ENCODE peak calls at places on chromosomes 1 and 21, in five cellular contexts. One of them, this sample, is unnamed.

GRCh38 chr1:14897080-14897449 is 256.5 kb upstream of the TMEM51 start:
- DNase-seq in neural crest cell: no peak
- DNase-seq in choroid plexus epithelial cell: peak
- DNase-seq in transverse colon: no peak
- DNase-seq in upper lobe of right lung: no peak
- DNase-seq in this sample: no peak

GRCh38 chr1:169103443-169103842 is 3.0 kb upstream of the ATP1B1 start:
- DNase-seq in neural crest cell: no peak
- DNase-seq in upper lobe of right lung: peak
- DNase-seq in choroid plexus epithelial cell: no peak
- DNase-seq in transverse colon: peak
- DNase-seq in this sample: no peak

GRCh38 chr21:39153373-39153772 is 29.9 kb downstream of the PSMG1 start:
- DNase-seq in upper lobe of right lung: no peak
- DNase-seq in transverse colon: no peak
- DNase-seq in choroid plexus epithelial cell: peak
- DNase-seq in neural crest cell: no peak
- DNase-seq in this sample: no peak

GRCh38 chr21:37628362-37628761 is 261.8 kb downstream of the DYRK1A start:
- DNase-seq in choroid plexus epithelial cell: no peak
- DNase-seq in neural crest cell: no peak
- DNase-seq in upper lobe of right lung: no peak
- DNase-seq in transverse colon: no peak
- DNase-seq in this sample: no peak

GRCh38 chr1:28885472-28885877 is 28.9 kb upstream of the EPB41 start:
- DNase-seq in transverse colon: no peak
- DNase-seq in neural crest cell: no peak
- DNase-seq in upper lobe of right lung: no peak
- DNase-seq in choroid plexus epithelial cell: no peak
- DNase-seq in this sample: no peak

GRCh38 chr1:18481190-18481920 is 625 bp downstream of the KLHDC7A start:
- DNase-seq in choroid plexus epithelial cell: no peak
- DNase-seq in transverse colon: no peak
- DNase-seq in neural crest cell: no peak
- DNase-seq in upper lobe of right lung: no peak
- DNase-seq in this sample: no peak

GRCh38 chr1:180886338-180886737 is 26.4 kb upstream of the KIAA1614 start:
- DNase-seq in neural crest cell: no peak
- DNase-seq in transverse colon: no peak
- DNase-seq in upper lobe of right lung: no peak
- DNase-seq in choroid plexus epithelial cell: no peak
- DNase-seq in this sample: no peak

GRCh38 chr1:53069265-53069662 is 7.3 kb downstream of the PODN start:
- DNase-seq in upper lobe of right lung: no peak
- DNase-seq in choroid plexus epithelial cell: no peak
- DNase-seq in neural crest cell: no peak
- DNase-seq in transverse colon: no peak
- DNase-seq in this sample: peak

GRCh38 chr1:153818876-153819275 is 43.7 kb downstream of the SLC27A3 start:
- DNase-seq in upper lobe of right lung: no peak
- DNase-seq in neural crest cell: no peak
- DNase-seq in choroid plexus epithelial cell: no peak
- DNase-seq in transverse colon: no peak
- DNase-seq in this sample: no peak

GRCh38 chr1:67939176-67939751 is 106.0 kb upstream of the GNG12 start:
- DNase-seq in transverse colon: no peak
- DNase-seq in upper lobe of right lung: no peak
- DNase-seq in neural crest cell: no peak
- DNase-seq in choroid plexus epithelial cell: no peak
- DNase-seq in this sample: no peak

GRCh38 chr1:229438021-229438420 is 4.1 kb upstream of the ACTA1 start:
- DNase-seq in neural crest cell: no peak
- DNase-seq in choroid plexus epithelial cell: no peak
- DNase-seq in transverse colon: no peak
- DNase-seq in upper lobe of right lung: no peak
- DNase-seq in this sample: no peak

GRCh38 chr1:51310871-51311613 is 19.3 kb downstream of the TTC39A start:
- DNase-seq in upper lobe of right lung: no peak
- DNase-seq in choroid plexus epithelial cell: no peak
- DNase-seq in neural crest cell: no peak
- DNase-seq in transverse colon: no peak
- DNase-seq in this sample: no peak

GRCh38 chr1:152622803-152623202 is at the start of gene LCE3A:
- DNase-seq in transverse colon: no peak
- DNase-seq in neural crest cell: no peak
- DNase-seq in upper lobe of right lung: no peak
- DNase-seq in choroid plexus epithelial cell: no peak
- DNase-seq in this sample: no peak

GRCh38 chr1:78297828-78298227 is 192.9 kb upstream of the PTGFR start:
- DNase-seq in transverse colon: no peak
- DNase-seq in choroid plexus epithelial cell: no peak
- DNase-seq in upper lobe of right lung: no peak
- DNase-seq in neural crest cell: no peak
- DNase-seq in this sample: no peak

GRCh38 chr1:20102875-20103274 is 16.5 kb downstream of the PLA2G2D start:
- DNase-seq in neural crest cell: no peak
- DNase-seq in choroid plexus epithelial cell: peak
- DNase-seq in upper lobe of right lung: no peak
- DNase-seq in transverse colon: no peak
- DNase-seq in this sample: no peak

GRCh38 chr1:159712080-159712479 is 2.3 kb downstream of the CRP start:
- DNase-seq in choroid plexus epithelial cell: no peak
- DNase-seq in neural crest cell: no peak
- DNase-seq in transverse colon: no peak
- DNase-seq in upper lobe of right lung: no peak
- DNase-seq in this sample: no peak

GRCh38 chr1:175303308-175303707 is 110.7 kb upstream of the KIAA0040 start:
- DNase-seq in upper lobe of right lung: no peak
- DNase-seq in choroid plexus epithelial cell: no peak
- DNase-seq in transverse colon: no peak
- DNase-seq in neural crest cell: no peak
- DNase-seq in this sample: no peak

GRCh38 chr21:35256468-35256988 is 207.4 kb upstream of the RUNX1 start:
- DNase-seq in transverse colon: peak
- DNase-seq in choroid plexus epithelial cell: peak
- DNase-seq in neural crest cell: peak
- DNase-seq in upper lobe of right lung: peak
- DNase-seq in this sample: no peak

GRCh38 chr1:44380666-44381177 is 24.3 kb upstream of the RNF220 start:
- DNase-seq in upper lobe of right lung: no peak
- DNase-seq in transverse colon: no peak
- DNase-seq in neural crest cell: no peak
- DNase-seq in choroid plexus epithelial cell: no peak
- DNase-seq in this sample: no peak

GRCh38 chr1:76463838-76464237 is 389.3 kb downstream of the ST6GALNAC3 start:
- DNase-seq in upper lobe of right lung: no peak
- DNase-seq in neural crest cell: no peak
- DNase-seq in transverse colon: no peak
- DNase-seq in choroid plexus epithelial cell: no peak
- DNase-seq in this sample: no peak

GRCh38 chr1:241591317-241591716 is 48.9 kb downstream of the CHML start:
- DNase-seq in transverse colon: no peak
- DNase-seq in choroid plexus epithelial cell: peak
- DNase-seq in neural crest cell: no peak
- DNase-seq in upper lobe of right lung: no peak
- DNase-seq in this sample: no peak

GRCh38 chr1:99347041-99347684 is 82.9 kb downstream of the PLPPR4 start:
- DNase-seq in transverse colon: no peak
- DNase-seq in choroid plexus epithelial cell: no peak
- DNase-seq in neural crest cell: no peak
- DNase-seq in upper lobe of right lung: no peak
- DNase-seq in this sample: no peak

GRCh38 chr1:51843948-51844347 is 34.6 kb downstream of the NRDC start:
- DNase-seq in neural crest cell: no peak
- DNase-seq in transverse colon: no peak
- DNase-seq in choroid plexus epithelial cell: no peak
- DNase-seq in upper lobe of right lung: no peak
- DNase-seq in this sample: no peak

GRCh38 chr1:192445849-192446489 is 129.2 kb downstream of the RGS21 start:
- DNase-seq in transverse colon: peak
- DNase-seq in upper lobe of right lung: no peak
- DNase-seq in choroid plexus epithelial cell: peak
- DNase-seq in neural crest cell: peak
- DNase-seq in this sample: peak

GRCh38 chr21:35575280-35575915 is 484.9 kb downstream of the SETD4 start:
- DNase-seq in transverse colon: no peak
- DNase-seq in neural crest cell: no peak
- DNase-seq in choroid plexus epithelial cell: peak
- DNase-seq in upper lobe of right lung: no peak
- DNase-seq in this sample: no peak

GRCh38 chr1:5287178-5288155 is 633.1 kb downstream of the AJAP1 start:
- DNase-seq in transverse colon: no peak
- DNase-seq in upper lobe of right lung: no peak
- DNase-seq in neural crest cell: no peak
- DNase-seq in choroid plexus epithelial cell: no peak
- DNase-seq in this sample: no peak

GRCh38 chr1:37811027-37811655 is 3.1 kb upstream of the YRDC start:
- DNase-seq in choroid plexus epithelial cell: peak
- DNase-seq in neural crest cell: peak
- DNase-seq in transverse colon: peak
- DNase-seq in upper lobe of right lung: peak
- DNase-seq in this sample: peak

GRCh38 chr21:37914211-37914900 is 1.9 kb downstream of the KCNJ6 start:
- DNase-seq in upper lobe of right lung: peak
- DNase-seq in transverse colon: no peak
- DNase-seq in neural crest cell: peak
- DNase-seq in choroid plexus epithelial cell: peak
- DNase-seq in this sample: peak

GRCh38 chr1:231421616-231421970 is 494 bp downstream of the EGLN1 start:
- DNase-seq in transverse colon: peak
- DNase-seq in choroid plexus epithelial cell: peak
- DNase-seq in upper lobe of right lung: no peak
- DNase-seq in neural crest cell: no peak
- DNase-seq in this sample: peak

GRCh38 chr1:100927276-100927675 is 31.4 kb downstream of the SLC30A7 start:
- DNase-seq in choroid plexus epithelial cell: no peak
- DNase-seq in neural crest cell: no peak
- DNase-seq in upper lobe of right lung: no peak
- DNase-seq in transverse colon: no peak
- DNase-seq in this sample: no peak

GRCh38 chr1:47187926-47188250 is 1.9 kb downstream of the PDZK1IP1 start:
- DNase-seq in choroid plexus epithelial cell: no peak
- DNase-seq in upper lobe of right lung: no peak
- DNase-seq in neural crest cell: no peak
- DNase-seq in transverse colon: no peak
- DNase-seq in this sample: no peak
- TF ChIP-seq CTCF in choroid plexus epithelial cell: no peak
- TF ChIP-seq CTCF in upper lobe of right lung: no peak
- TF ChIP-seq CTCF in neural crest cell: no peak
- TF ChIP-seq CTCF in transverse colon: no peak
- TF ChIP-seq CTCF in this sample: no peak

DNA sequence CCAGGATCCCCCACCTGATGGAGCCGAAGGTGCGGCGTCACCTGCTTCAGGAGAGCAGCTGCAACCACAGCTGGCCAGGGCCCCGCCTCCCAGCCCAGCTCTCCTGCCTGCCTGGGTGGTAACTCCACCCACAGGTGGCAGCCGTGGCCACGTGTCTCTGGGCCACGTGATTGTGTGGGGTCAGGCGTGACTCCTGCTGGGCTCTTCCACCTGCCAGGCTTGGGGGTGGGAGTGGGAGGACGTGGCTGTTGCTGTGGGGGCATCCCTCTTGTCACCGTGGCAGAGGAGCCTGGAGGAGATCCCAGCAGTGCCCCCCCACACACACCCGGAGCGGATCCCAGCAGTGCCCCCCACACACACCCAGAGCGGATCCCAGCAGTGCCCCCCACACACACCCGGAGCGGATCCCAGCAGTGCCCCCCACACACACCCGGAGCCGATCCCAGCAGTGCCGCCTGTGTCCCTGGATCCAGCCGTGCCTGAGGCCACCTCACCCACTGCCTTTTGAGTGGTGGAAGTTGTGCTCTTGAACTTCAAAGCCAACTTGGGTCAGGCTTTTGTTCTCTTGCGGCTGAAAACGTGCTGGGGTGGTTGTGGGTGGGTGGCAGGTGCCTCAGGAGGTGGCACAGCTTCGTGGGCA is 32.2 kb downstream of the POFUT2 start:
- DNase-seq in neural crest cell: no peak
- DNase-seq in choroid plexus epithelial cell: no peak
- DNase-seq in transverse colon: peak
- DNase-seq in upper lobe of right lung: no peak
- DNase-seq in this sample: no peak
- TF ChIP-seq CTCF in neural crest cell: no peak
- TF ChIP-seq CTCF in choroid plexus epithelial cell: no peak
- TF ChIP-seq CTCF in transverse colon: no peak
- TF ChIP-seq CTCF in upper lobe of right lung: no peak
- TF ChIP-seq CTCF in this sample: no peak

GRCh38 chr1:112735752-112736151 is 20.6 kb upstream of the PPM1J start:
- DNase-seq in upper lobe of right lung: no peak
- DNase-seq in choroid plexus epithelial cell: peak
- DNase-seq in neural crest cell: no peak
- DNase-seq in transverse colon: no peak
- DNase-seq in this sample: no peak

GRCh38 chr1:112743174-112744018 is 28.3 kb upstream of the PPM1J start:
- DNase-seq in transverse colon: no peak
- DNase-seq in choroid plexus epithelial cell: peak
- DNase-seq in upper lobe of right lung: no peak
- DNase-seq in neural crest cell: no peak
- DNase-seq in this sample: no peak

DNA sequence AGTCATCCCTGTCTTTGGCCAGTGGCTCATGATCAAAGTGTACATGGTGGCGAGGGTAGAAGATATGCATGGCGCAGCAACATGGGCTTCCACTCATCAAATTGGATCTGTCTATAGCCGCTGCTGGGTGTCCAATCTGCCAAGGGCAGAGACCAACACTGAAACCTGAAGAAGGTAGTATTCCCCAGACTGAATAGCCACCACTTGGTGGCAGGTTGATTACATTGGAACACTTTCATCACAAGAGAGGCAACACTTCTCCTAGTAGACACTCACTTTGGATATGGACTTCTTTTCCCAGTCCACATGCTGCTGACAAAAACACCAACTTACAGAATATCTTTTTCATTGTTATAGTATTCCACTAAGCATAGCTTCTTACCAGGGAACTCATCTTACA is 22.4 kb upstream of the PPM1J start:
- DNase-seq in transverse colon: no peak
- DNase-seq in neural crest cell: no peak
- DNase-seq in upper lobe of right lung: no peak
- DNase-seq in choroid plexus epithelial cell: no peak
- DNase-seq in this sample: no peak
- TF ChIP-seq CTCF in transverse colon: no peak
- TF ChIP-seq CTCF in neural crest cell: no peak
- TF ChIP-seq CTCF in upper lobe of right lung: no peak
- TF ChIP-seq CTCF in choroid plexus epithelial cell: no peak
- TF ChIP-seq CTCF in this sample: no peak

DNA sequence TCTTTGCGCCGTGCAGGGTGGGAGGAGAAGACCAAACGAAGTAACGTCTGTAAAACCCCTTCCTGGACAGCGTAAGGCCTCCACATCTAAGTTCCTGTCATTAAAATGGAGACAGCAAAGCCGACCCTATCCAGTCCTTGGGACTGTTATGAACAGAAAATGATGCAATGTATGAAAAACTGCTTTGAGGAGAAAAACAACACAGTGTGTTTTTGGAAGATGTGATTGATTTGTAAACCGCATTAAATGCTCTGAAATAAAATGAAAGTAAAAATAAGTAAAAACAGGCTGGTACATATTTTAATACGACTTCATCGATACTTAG is 827 bp upstream of the URB1 start:
- DNase-seq in choroid plexus epithelial cell: no peak
- DNase-seq in upper lobe of right lung: no peak
- DNase-seq in neural crest cell: no peak
- DNase-seq in transverse colon: no peak
- DNase-seq in this sample: no peak
- TF ChIP-seq CTCF in choroid plexus epithelial cell: no peak
- TF ChIP-seq CTCF in upper lobe of right lung: no peak
- TF ChIP-seq CTCF in neural crest cell: no peak
- TF ChIP-seq CTCF in transverse colon: no peak
- TF ChIP-seq CTCF in this sample: no peak

GRCh38 chr1:234592240-234592639 is 17.7 kb downstream of the IRF2BP2 start:
- DNase-seq in neural crest cell: no peak
- DNase-seq in upper lobe of right lung: no peak
- DNase-seq in transverse colon: no peak
- DNase-seq in choroid plexus epithelial cell: peak
- DNase-seq in this sample: no peak
- TF ChIP-seq CTCF in neural crest cell: no peak
- TF ChIP-seq CTCF in upper lobe of right lung: no peak
- TF ChIP-seq CTCF in transverse colon: no peak
- TF ChIP-seq CTCF in choroid plexus epithelial cell: peak
- TF ChIP-seq CTCF in this sample: no peak